ENCODE peak calls at places on chromosomes 12 and 14, in four cellular contexts. One of them, this sample, is unnamed.

GRCh38 chr12:132711169-132711843 is 664 bp downstream of the PGAM5 start:
- DNase-seq in HCT116: no peak
- DNase-seq in A549: no peak
- DNase-seq in H1: no peak
- DNase-seq in this sample: peak; percentile 79

GRCh38 chr12:98440165-98440581 is 75.2 kb upstream of the TMPO start:
- DNase-seq in H1: no peak
- DNase-seq in A549: no peak
- DNase-seq in HCT116: no peak
- DNase-seq in this sample: no peak

GRCh38 chr12:47509398-47509851 is 196.4 kb downstream of the RPAP3 start:
- DNase-seq in A549: no peak
- DNase-seq in HCT116: no peak
- DNase-seq in H1: no peak
- DNase-seq in this sample: no peak

GRCh38 chr12:16607895-16608294 is 1.9 kb upstream of the LMO3 start:
- DNase-seq in HCT116: no peak
- DNase-seq in H1: no peak
- DNase-seq in A549: no peak
- DNase-seq in this sample: no peak

GRCh38 chr14:53140585-53140984 is 12.5 kb downstream of the DDHD1 start:
- DNase-seq in H1: no peak
- DNase-seq in HCT116: no peak
- DNase-seq in A549: no peak
- DNase-seq in this sample: no peak

GRCh38 chr12:21613931-21614330 is 9.3 kb upstream of the GYS2 start:
- DNase-seq in A549: no peak
- DNase-seq in H1: no peak
- DNase-seq in HCT116: no peak
- DNase-seq in this sample: peak; percentile 37

GRCh38 chr12:101939306-101939705 is 61.9 kb downstream of the DRAM1 start:
- DNase-seq in H1: no peak
- DNase-seq in HCT116: no peak
- DNase-seq in A549: no peak
- DNase-seq in this sample: no peak

GRCh38 chr12:14443531-14443930 is 78.0 kb downstream of the ATF7IP start:
- DNase-seq in HCT116: no peak
- DNase-seq in H1: no peak
- DNase-seq in A549: no peak
- DNase-seq in this sample: no peak

GRCh38 chr14:69784942-69785341 is 12.1 kb downstream of the SLC10A1 start:
- DNase-seq in A549: no peak
- DNase-seq in HCT116: no peak
- DNase-seq in H1: no peak
- DNase-seq in this sample: no peak

GRCh38 chr14:75720828-75721227 is 59.8 kb downstream of the TTLL5 start:
- DNase-seq in H1: no peak
- DNase-seq in A549: no peak
- DNase-seq in HCT116: no peak
- DNase-seq in this sample: no peak

GRCh38 chr12:25615119-25615518 is 62.0 kb upstream of the LMNTD1 start:
- DNase-seq in A549: no peak
- DNase-seq in H1: no peak
- DNase-seq in HCT116: no peak
- DNase-seq in this sample: no peak

GRCh38 chr12:90773526-90773925 is 181.4 kb downstream of the CCER1 start:
- DNase-seq in H1: no peak
- DNase-seq in A549: no peak
- DNase-seq in HCT116: no peak
- DNase-seq in this sample: no peak

GRCh38 chr12:108518716-108519496 is 3.8 kb downstream of the FICD start:
- DNase-seq in HCT116: no peak
- DNase-seq in H1: no peak
- DNase-seq in A549: no peak
- DNase-seq in this sample: no peak
- TF ChIP-seq MAX in HCT116: no peak
- TF ChIP-seq MAX in H1: no peak
- TF ChIP-seq MAX in A549: no peak
- TF ChIP-seq MAX in this sample: no peak

DNA sequence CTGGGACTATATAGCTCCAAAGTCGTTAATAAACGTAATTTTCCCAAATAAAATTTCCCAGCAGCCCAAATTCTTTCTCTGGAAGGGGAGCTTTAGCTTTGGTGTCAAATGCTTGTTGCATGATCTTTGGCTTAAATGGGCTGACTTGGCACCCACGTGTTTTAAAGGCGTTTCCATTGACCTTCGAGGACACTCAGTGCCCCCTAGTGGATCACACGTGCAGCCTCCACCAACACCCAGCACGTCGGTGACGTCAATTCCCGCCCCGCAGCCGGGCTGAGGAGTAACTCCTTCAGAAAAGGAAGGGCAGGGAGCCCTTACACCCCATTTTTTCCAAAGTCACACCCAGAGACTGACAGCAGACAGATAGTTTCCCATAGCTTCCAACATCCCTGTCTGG is 707.8 kb downstream of the AACS start:
- DNase-seq in A549: peak; percentile 18
- DNase-seq in H1: peak; percentile 33
- DNase-seq in HCT116: peak; percentile 6
- DNase-seq in this sample: peak; percentile 52
- TF ChIP-seq MAX in A549: peak; percentile 91
- TF ChIP-seq MAX in H1: peak; percentile 100
- TF ChIP-seq MAX in HCT116: peak; percentile 58
- TF ChIP-seq MAX in this sample: peak; percentile 19

GRCh38 chr14:101639257-101639833 is 78.0 kb downstream of the DIO3 start:
- DNase-seq in A549: no peak
- DNase-seq in HCT116: no peak
- DNase-seq in H1: no peak
- DNase-seq in this sample: no peak

GRCh38 chr14:101643651-101644050 is 82.4 kb downstream of the DIO3 start:
- DNase-seq in HCT116: no peak
- DNase-seq in A549: no peak
- DNase-seq in H1: no peak
- DNase-seq in this sample: no peak
- TF ChIP-seq MAX in HCT116: no peak
- TF ChIP-seq MAX in A549: no peak
- TF ChIP-seq MAX in H1: no peak
- TF ChIP-seq MAX in this sample: no peak

DNA sequence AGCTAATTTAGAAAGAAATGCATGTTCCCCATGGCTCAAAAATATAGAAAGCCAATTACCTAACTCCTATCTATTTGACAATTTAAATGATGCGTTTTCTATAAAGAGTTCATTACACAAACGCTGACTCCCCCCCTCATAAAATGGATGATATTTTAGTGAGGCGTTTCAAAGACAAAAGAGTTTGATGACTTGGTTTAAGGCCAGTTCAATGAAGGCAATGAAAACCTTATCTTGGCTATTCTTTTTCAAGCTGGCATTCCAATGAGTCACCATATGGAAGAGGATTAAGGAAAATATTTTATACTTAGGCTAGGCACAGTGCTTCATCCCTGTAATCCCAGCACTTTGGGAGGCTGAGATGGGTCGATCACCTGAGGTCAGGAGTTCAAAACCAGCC is 62.7 kb downstream of the HMGA2 start:
- DNase-seq in H1: no peak
- DNase-seq in A549: no peak
- DNase-seq in HCT116: peak; percentile 47
- DNase-seq in this sample: no peak
- TF ChIP-seq MAX in H1: no peak
- TF ChIP-seq MAX in A549: no peak
- TF ChIP-seq MAX in HCT116: no peak
- TF ChIP-seq MAX in this sample: no peak

GRCh38 chr14:55944757-55945156 is 173.5 kb upstream of the PELI2 start:
- DNase-seq in H1: no peak
- DNase-seq in A549: no peak
- DNase-seq in HCT116: no peak
- DNase-seq in this sample: no peak

GRCh38 chr14:55949708-55950107 is 168.5 kb upstream of the PELI2 start:
- DNase-seq in A549: no peak
- DNase-seq in H1: no peak
- DNase-seq in HCT116: no peak
- DNase-seq in this sample: no peak

GRCh38 chr14:55951366-55952206 is 166.6 kb upstream of the PELI2 start:
- DNase-seq in H1: no peak
- DNase-seq in HCT116: no peak
- DNase-seq in A549: no peak
- DNase-seq in this sample: no peak

GRCh38 chr14:55942826-55943225 is 175.4 kb upstream of the PELI2 start:
- DNase-seq in HCT116: no peak
- DNase-seq in A549: no peak
- DNase-seq in H1: no peak
- DNase-seq in this sample: no peak

GRCh38 chr14:55948399-55948798 is 169.8 kb upstream of the PELI2 start:
- DNase-seq in A549: no peak
- DNase-seq in HCT116: no peak
- DNase-seq in H1: no peak
- DNase-seq in this sample: no peak
- TF ChIP-seq MAX in A549: no peak
- TF ChIP-seq MAX in HCT116: no peak
- TF ChIP-seq MAX in H1: no peak
- TF ChIP-seq MAX in this sample: no peak

GRCh38 chr14:103696466-103697071 is 18.7 kb downstream of the XRCC3 start:
- DNase-seq in H1: no peak
- DNase-seq in A549: no peak
- DNase-seq in HCT116: no peak
- DNase-seq in this sample: no peak

GRCh38 chr14:103695331-103696026 is 19.8 kb downstream of the XRCC3 start:
- DNase-seq in HCT116: no peak
- DNase-seq in A549: no peak
- DNase-seq in H1: no peak
- DNase-seq in this sample: peak; percentile 44

GRCh38 chr14:103694572-103695026 is 20.7 kb downstream of the XRCC3 start:
- DNase-seq in H1: no peak
- DNase-seq in A549: no peak
- DNase-seq in HCT116: no peak
- DNase-seq in this sample: no peak

GRCh38 chr14:103697196-103697595 is 18.1 kb downstream of the XRCC3 start:
- DNase-seq in A549: no peak
- DNase-seq in H1: no peak
- DNase-seq in HCT116: no peak
- DNase-seq in this sample: no peak

GRCh38 chr14:103696027-103696402 is 19.2 kb downstream of the XRCC3 start:
- DNase-seq in A549: no peak
- DNase-seq in H1: no peak
- DNase-seq in HCT116: no peak
- DNase-seq in this sample: peak; percentile 75
- TF ChIP-seq MAX in A549: no peak
- TF ChIP-seq MAX in H1: no peak
- TF ChIP-seq MAX in HCT116: no peak
- TF ChIP-seq MAX in this sample: no peak